ENCODE peak calls at places on chromosome 13, in four cellular contexts. C is SK-N-SH, H is H9, I is HCT116. K is an unnamed sample. For H3K9me3, the result is how much of the 10 kb centered on the place peaks cover.

GRCh38 chr13:98284677-98285076 is 107.6 kb upstream of the RNF113B start:
- DNase-seq in C (no peak), H (no peak), I (no peak), K (no peak)

GRCh38 chr13:91922969-91923592 is 524.7 kb downstream of the GPC5 start:
- DNase-seq in C (peak), H (no peak), I (no peak), K (peak)

GRCh38 chr13:44648392-44649117 is 72.4 kb upstream of the TSC22D1 start:
- DNase-seq in C (peak), H (no peak), I (peak), K (no peak)

GRCh38 chr13:51262501-51263211 is 40.5 kb downstream of the FAM124A start:
- DNase-seq in C (no peak), H (no peak), I (no peak), K (peak)

GRCh38 chr13:98384739-98385138 is 192.2 kb downstream of the STK24 start:
- DNase-seq in C (no peak), H (no peak), I (no peak), K (no peak)

GRCh38 chr13:99301913-99302636 is 5.1 kb downstream of the GPR183 start:
- DNase-seq in C (no peak), H (no peak), I (no peak), K (no peak)

GRCh38 chr13:31898383-31899071 is 133.0 kb upstream of the FRY start:
- DNase-seq in C (no peak), H (no peak), I (no peak), K (no peak)

GRCh38 chr13:113544896-113545295 is 39.7 kb upstream of the TFDP1 start:
- DNase-seq in C (no peak), H (peak), I (no peak), K (no peak)

GRCh38 chr13:43058318-43058674 is 34.9 kb downstream of the DNAJC15 start:
- DNase-seq in C (no peak), H (peak), I (peak), K (no peak)

GRCh38 chr13:52405369-52405766 is 604 bp downstream of the THSD1 start:
- DNase-seq in C (peak), H (no peak), I (no peak), K (no peak)

GRCh38 chr13:112722433-112723250 is 32.8 kb downstream of the ATP11A start:
- DNase-seq in C (no peak), H (no peak), I (peak), K (no peak)

GRCh38 chr13:27024781-27025492 is 146.7 kb downstream of the USP12 start:
- DNase-seq in C (no peak), H (peak), I (no peak), K (no peak)

GRCh38 chr13:24038405-24038804 is 122.1 kb upstream of the SPATA13 start:
- DNase-seq in C (no peak), H (no peak), I (no peak), K (no peak)

GRCh38 chr13:102983496-102983895 is 82.7 kb downstream of the SLC10A2 start:
- DNase-seq in C (no peak), H (no peak), I (no peak), K (no peak)

GRCh38 chr13:82681535-82681934 is 1200.7 kb downstream of the SLITRK1 start:
- DNase-seq in C (no peak), H (peak), I (no peak), K (no peak)

GRCh38 chr13:50685491-50685890 is 158.0 kb downstream of the DLEU7 start:
- DNase-seq in C (no peak), H (no peak), I (no peak), K (no peak)

GRCh38 chr13:24133396-24133795 is 27.1 kb upstream of the SPATA13 start:
- DNase-seq in C (no peak), H (no peak), I (no peak), K (no peak)

GRCh38 chr13:114128624-114129522 is 3.5 kb downstream of the RASA3 start:
- DNase-seq in C (no peak), H (no peak), I (peak), K (peak)

GRCh38 chr13:85236431-85236830 is 562.8 kb downstream of the SLITRK6 start:
- DNase-seq in C (no peak), H (no peak), I (no peak), K (no peak)

GRCh38 chr13:47480121-47480520 is 521.0 kb downstream of the SUCLA2 start:
- DNase-seq in C (no peak), H (no peak), I (no peak), K (no peak)

GRCh38 chr13:30766957-30767603 is 31.7 kb downstream of the ALOX5AP start:
- DNase-seq in C (no peak), H (no peak), I (no peak), K (peak)

GRCh38 chr13:24365191-24365590 is 55.8 kb downstream of the C1QTNF9 start:
- DNase-seq in C (no peak), H (no peak), I (no peak), K (no peak)

GRCh38 chr13:44523176-44524017 is 52.7 kb downstream of the TSC22D1 start:
- DNase-seq in C (no peak), H (no peak), I (peak), K (no peak)

GRCh38 chr13:31801088-31801487 is 61.8 kb downstream of the RXFP2 start:
- DNase-seq in C (no peak), H (no peak), I (no peak), K (no peak)

GRCh38 chr13:29471551-29471950 is 123.9 kb downstream of the SLC7A1 start:
- DNase-seq in C (no peak), H (no peak), I (no peak), K (peak)

GRCh38 chr13:36345438-36346221 is 564 bp downstream of the SPART start:
- DNase-seq in C (no peak), H (peak), I (no peak), K (no peak)

GRCh38 chr13:25463496-25463895 is 91.7 kb downstream of the ATP8A2 start:
- DNase-seq in C (no peak), H (no peak), I (no peak), K (no peak)

GRCh38 chr13:101127741-101128353 is 288.5 kb downstream of the NALCN start:
- DNase-seq in C (peak), H (no peak), I (peak), K (peak)

GRCh38 chr13:41458187-41458938 is 1.0 kb downstream of the RGCC start:
- DNase-seq in C (peak), H (peak), I (no peak), K (peak)

GRCh38 chr13:79779761-79780160 is 298.8 kb downstream of the NDFIP2 start:
- DNase-seq in C (no peak), H (no peak), I (no peak), K (no peak)

GRCh38 chr13:44470623-44471562 is 97.3 kb downstream of the SERP2 start:
- DNase-seq in C (no peak), H (no peak), I (peak), K (peak)

GRCh38 chr13:27953671-27954405 is 15.3 kb downstream of the CDX2 start:
- DNase-seq in C (peak), H (peak), I (peak), K (no peak)

DNA sequence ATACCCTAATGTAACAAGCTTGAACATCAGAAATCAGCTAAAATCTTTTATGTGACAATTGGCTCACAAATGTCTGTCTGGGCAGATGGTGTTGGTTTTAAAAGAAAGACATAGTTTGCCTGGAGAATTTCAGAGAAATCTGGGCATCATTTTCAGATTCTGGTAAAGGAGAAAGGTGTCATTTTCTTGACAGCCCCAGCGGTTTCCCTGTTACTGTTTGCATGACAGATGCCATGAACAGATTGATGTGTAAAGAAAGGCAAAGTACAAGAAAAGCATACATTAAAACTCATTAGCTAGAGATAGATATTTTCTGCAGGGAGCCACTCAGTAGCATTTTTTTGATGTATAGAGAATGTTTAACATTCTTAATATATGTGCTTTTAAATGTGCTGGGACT is 987.9 kb downstream of the OLFM4 start:
- DNase-seq in C (no peak), H (no peak), I (no peak), K (no peak)
- H3K9me3 ChIP-seq in C (under half), H (under half), I (under half), K (under half)

GRCh38 chr13:38176664-38177063 is 173.0 kb upstream of the UFM1 start:
- DNase-seq in C (no peak), H (no peak), I (no peak), K (no peak)

GRCh38 chr13:38180100-38180499 is 169.6 kb upstream of the UFM1 start:
- DNase-seq in C (no peak), H (no peak), I (no peak), K (no peak)

DNA sequence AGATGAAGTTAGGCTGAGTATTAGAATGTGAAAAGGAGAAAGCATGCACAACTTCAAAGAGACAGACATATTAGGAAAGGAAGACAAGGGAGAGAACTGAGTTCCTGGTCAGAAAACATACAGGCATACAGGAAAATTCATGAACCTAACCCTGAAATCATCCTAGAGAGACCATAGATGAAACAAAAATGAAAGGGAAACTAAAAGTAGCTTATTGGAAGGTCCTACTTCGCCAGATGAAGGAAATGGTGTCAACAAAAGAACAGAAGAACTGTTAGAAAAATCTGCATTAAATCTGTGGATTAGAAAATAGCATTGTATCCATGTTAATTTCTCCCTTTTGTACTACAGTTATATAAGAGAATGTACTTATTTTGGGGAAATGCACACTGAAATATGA is 169.0 kb upstream of the UFM1 start:
- DNase-seq in C (no peak), H (no peak), I (no peak), K (no peak)
- H3K4me2 ChIP-seq in C (peak), H (no peak), I (no peak), K (no peak)

DNA sequence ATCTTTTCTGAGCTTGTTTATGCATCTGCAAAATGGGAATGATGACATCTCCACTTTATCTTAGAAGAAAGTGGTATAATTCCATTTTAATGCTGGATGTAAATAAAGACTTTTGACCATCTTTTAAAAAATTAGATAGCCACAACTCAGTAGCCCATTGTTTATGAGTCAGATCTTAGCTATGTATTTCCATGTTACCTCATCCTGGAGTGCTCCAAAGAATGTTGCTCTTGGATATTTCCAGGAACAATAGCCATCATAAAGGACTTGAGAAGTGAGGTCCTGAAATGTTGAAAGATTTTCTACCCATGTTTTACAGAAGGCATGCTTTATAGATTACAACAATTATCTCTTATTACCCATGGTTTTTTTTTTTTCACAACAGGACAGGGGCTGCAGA is 229.3 kb upstream of the EDNRB start:
- DNase-seq in C (no peak), H (no peak), I (no peak), K (no peak)
- H3K27ac ChIP-seq in C (no peak), H (no peak), I (no peak), K (no peak)

GRCh38 chr13:58343081-58343480 is 711.5 kb downstream of the PCDH17 start:
- DNase-seq in C (no peak), H (no peak), I (no peak), K (no peak)

GRCh38 chr13:58340895-58341294 is 709.4 kb downstream of the PCDH17 start:
- DNase-seq in C (no peak), H (no peak), I (no peak), K (no peak)

GRCh38 chr13:58341318-58341717 is 709.8 kb downstream of the PCDH17 start:
- DNase-seq in C (no peak), H (no peak), I (no peak), K (no peak)
- H3K9me3 ChIP-seq in C (under half), H (under half), I (under half), K (under half)